ENCODE peak calls at places on chromosomes 13 and 19, in five cellular contexts. Q, W, S, I and M are unnamed samples. For H3K4me1, the result is how much of the 10 kb centered on the place peaks cover.

GRCh38 chr13:48446454-48446853 is 33.5 kb upstream of the LPAR6 start:
- DNase-seq in Q (no peak), W (no peak), S (no peak), I (no peak), M (no peak)

GRCh38 chr19:45729774-45730388 is 815 bp downstream of the FBXO46 start:
- DNase-seq in Q (no peak), W (no peak), S (no peak), I (no peak), M (no peak)

GRCh38 chr13:50375792-50376191 is 360.5 kb downstream of the KCNRG start:
- DNase-seq in Q (no peak), W (no peak), S (no peak), I (no peak), M (no peak)

GRCh38 chr19:8512115-8512967 is 1.6 kb downstream of the ZNF414 start:
- DNase-seq in Q (no peak), W (no peak), S (no peak), I (no peak), M (peak)

GRCh38 chr13:60047943-60048342 is 115.8 kb downstream of the DIAPH3 start:
- DNase-seq in Q (no peak), W (no peak), S (no peak), I (no peak), M (no peak)

GRCh38 chr13:93867481-93867880 is 612.0 kb downstream of the DCT start:
- DNase-seq in Q (no peak), W (no peak), S (no peak), I (no peak), M (no peak)

GRCh38 chr13:20616059-20616797 is 49.3 kb downstream of the IFT88 start:
- DNase-seq in Q (no peak), W (no peak), S (no peak), I (no peak), M (no peak)

GRCh38 chr13:48571121-48571901 is 38.4 kb upstream of the RCBTB2 start:
- DNase-seq in Q (no peak), W (no peak), S (no peak), I (peak), M (no peak)

GRCh38 chr19:10159610-10160009 is 35.1 kb downstream of the DNMT1 start:
- DNase-seq in Q (no peak), W (no peak), S (no peak), I (no peak), M (no peak)

GRCh38 chr13:111099292-111099691 is 15.8 kb upstream of the ARHGEF7 start:
- DNase-seq in Q (no peak), W (no peak), S (no peak), I (no peak), M (no peak)

GRCh38 chr13:23799945-23800344 is 89.3 kb downstream of the MIPEP start:
- DNase-seq in Q (no peak), W (no peak), S (no peak), I (no peak), M (no peak)

GRCh38 chr19:13987101-13987890 is 18.8 kb downstream of the RFX1 start:
- DNase-seq in Q (no peak), W (peak), S (peak), I (peak), M (peak)

GRCh38 chr19:49155005-49155826 is at the start of gene HRC:
- DNase-seq in Q (no peak), W (peak), S (peak), I (no peak), M (no peak)

GRCh38 chr13:62525652-62526051 is 1110.0 kb upstream of the PCDH20 start:
- DNase-seq in Q (no peak), W (no peak), S (no peak), I (no peak), M (no peak)

GRCh38 chr13:80237646-80238045 is 103.3 kb downstream of the SPRY2 start:
- DNase-seq in Q (no peak), W (no peak), S (no peak), I (no peak), M (no peak)

GRCh38 chr19:47274891-47275865 is 493 bp downstream of the INAFM1 start:
- DNase-seq in Q (peak), W (no peak), S (peak), I (no peak), M (no peak)

GRCh38 chr19:13507053-13507611 is 853 bp upstream of the CACNA1A start:
- DNase-seq in Q (no peak), W (no peak), S (no peak), I (no peak), M (no peak)

GRCh38 chr13:94947965-94948371 is 235.6 kb upstream of the SOX21 start:
- DNase-seq in Q (no peak), W (no peak), S (no peak), I (no peak), M (no peak)

GRCh38 chr13:27171244-27171829 is at the start of gene USP12:
- DNase-seq in Q (peak), W (no peak), S (peak), I (peak), M (no peak)

GRCh38 chr19:56597696-56598095 is 2.6 kb downstream of the ZNF71 start:
- DNase-seq in Q (no peak), W (no peak), S (no peak), I (no peak), M (no peak)

GRCh38 chr13:45447050-45447661 is 17.6 kb upstream of the COG3 start:
- DNase-seq in Q (no peak), W (no peak), S (no peak), I (no peak), M (no peak)

GRCh38 chr13:42076309-42076713 is 27.9 kb downstream of the DGKH start:
- DNase-seq in Q (no peak), W (no peak), S (no peak), I (no peak), M (no peak)

GRCh38 chr19:40607898-40608621 is 6.9 kb downstream of the LTBP4 start:
- DNase-seq in Q (no peak), W (no peak), S (no peak), I (no peak), M (no peak)
- H3K4me1 ChIP-seq in Q (under half), W (under half), S (half or more), I (under half), M (half or more)

DNA sequence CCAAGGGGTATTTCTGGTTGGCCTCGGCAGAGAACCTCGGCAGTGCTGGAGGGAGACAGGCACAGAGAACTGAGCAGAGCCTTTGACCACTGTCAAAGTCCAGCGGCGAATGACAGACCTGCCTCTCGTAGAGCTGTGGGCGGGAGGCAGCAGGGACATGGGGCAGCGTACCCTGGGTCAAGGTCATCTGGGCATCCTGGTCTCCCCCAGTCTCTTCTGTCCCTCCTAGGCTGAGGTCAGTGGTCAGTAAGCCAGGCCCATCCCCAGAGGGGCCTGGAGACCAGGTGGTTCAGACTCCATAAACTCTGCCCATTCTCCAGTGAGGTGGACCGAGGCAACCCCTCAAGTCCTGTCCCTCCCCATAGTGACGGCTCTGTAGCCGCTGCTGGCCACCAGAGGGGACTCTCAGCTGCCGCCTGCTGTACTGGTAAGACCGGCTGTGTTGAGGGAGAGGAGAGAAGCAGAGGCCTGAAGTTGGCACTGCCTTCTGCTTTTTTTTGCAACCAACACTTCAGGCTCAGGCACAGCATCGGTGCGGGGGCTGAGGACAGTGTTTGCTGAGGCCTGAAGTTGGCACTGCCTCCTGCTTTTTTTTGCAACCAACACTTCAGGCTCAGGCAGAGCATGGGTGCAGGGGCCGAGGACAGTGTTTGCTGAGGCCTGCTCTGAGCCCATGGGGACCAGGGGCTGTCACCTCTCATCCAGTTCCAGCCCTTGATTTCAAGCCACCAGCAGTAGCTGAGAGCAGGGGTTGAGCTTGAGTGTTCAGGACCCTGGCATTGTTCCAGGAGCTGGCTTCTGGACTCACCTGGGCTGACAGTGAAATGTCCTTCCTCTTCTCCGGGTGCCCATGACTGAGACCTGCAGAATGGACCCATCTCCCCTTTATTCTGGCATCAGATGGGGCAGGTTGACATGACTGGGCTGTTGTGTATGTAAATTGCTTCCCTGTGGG is at the start of gene PGLYRP2:
- DNase-seq in Q (no peak), W (peak), S (no peak), I (no peak), M (no peak)
- TF ChIP-seq CTCF in Q (no peak), W (no peak), S (peak), I (no peak), M (no peak)

GRCh38 chr19:16365300-16365996 is 40.8 kb downstream of the KLF2 start:
- DNase-seq in Q (no peak), W (peak), S (no peak), I (no peak), M (no peak)

GRCh38 chr19:16361926-16362325 is 37.3 kb downstream of the KLF2 start:
- DNase-seq in Q (no peak), W (no peak), S (no peak), I (no peak), M (no peak)

GRCh38 chr19:16363133-16363851 is 38.7 kb downstream of the KLF2 start:
- DNase-seq in Q (peak), W (no peak), S (no peak), I (no peak), M (peak)

GRCh38 chr19:16364231-16364865 is 39.7 kb downstream of the KLF2 start:
- DNase-seq in Q (no peak), W (no peak), S (no peak), I (no peak), M (no peak)

DNA sequence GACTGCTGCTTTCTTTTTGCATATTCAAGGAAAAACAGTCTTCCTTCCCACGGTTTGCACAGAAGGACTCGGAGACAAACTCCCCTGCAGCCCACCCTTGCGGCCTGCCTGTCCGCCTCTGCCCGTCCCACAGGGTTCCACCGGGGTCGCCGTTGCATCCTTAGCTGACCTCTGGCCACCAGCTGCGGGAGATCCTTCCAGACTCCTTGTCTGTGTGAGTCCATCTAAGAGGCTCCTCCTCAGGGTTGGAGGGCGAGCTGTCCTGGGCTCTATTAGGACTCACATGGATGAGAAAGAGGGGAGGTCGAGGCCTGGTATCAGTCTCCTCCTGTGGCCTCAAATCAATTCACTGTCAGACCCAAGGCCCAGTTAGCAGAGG is 39.2 kb downstream of the KLF2 start:
- DNase-seq in Q (no peak), W (no peak), S (no peak), I (no peak), M (no peak)
- H3K4me1 ChIP-seq in Q (under half), W (under half), S (under half), I (under half), M (under half)

GRCh38 chr19:944663-945241 is 18.9 kb downstream of the ARID3A start:
- DNase-seq in Q (no peak), W (no peak), S (no peak), I (no peak), M (peak)

GRCh38 chr19:947707-948533 is 22.1 kb downstream of the ARID3A start:
- DNase-seq in Q (no peak), W (peak), S (peak), I (peak), M (peak)

GRCh38 chr19:948842-949496 is 23.1 kb downstream of the ARID3A start:
- DNase-seq in Q (no peak), W (no peak), S (no peak), I (no peak), M (no peak)

GRCh38 chr19:945401-946252 is 19.8 kb downstream of the ARID3A start:
- DNase-seq in Q (no peak), W (no peak), S (no peak), I (no peak), M (no peak)

GRCh38 chr19:947090-947706 is 21.4 kb downstream of the ARID3A start:
- DNase-seq in Q (no peak), W (no peak), S (no peak), I (no peak), M (peak)
- TF ChIP-seq CTCF in Q (no peak), W (no peak), S (no peak), I (no peak), M (no peak)

DNA sequence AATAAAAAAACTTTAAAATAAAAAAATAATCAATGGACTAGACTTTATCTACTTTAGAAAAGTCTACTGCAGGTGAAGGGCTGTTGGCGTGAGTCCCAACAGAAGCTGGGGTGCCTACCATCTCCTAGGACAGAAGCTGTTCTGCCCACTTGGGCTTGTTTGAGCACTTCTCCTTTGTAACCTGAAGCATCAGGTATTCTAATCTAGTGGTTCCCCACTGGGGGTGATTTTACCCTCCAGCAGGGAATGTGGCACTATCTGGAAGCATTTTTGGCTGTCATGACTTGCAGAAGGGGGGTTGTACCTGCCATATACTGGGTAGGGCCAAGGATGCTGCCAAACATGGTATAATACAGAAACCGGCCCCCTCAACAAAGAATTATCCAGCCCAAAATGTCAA is 16.2 kb upstream of the DOCK9 start:
- DNase-seq in Q (no peak), W (no peak), S (no peak), I (no peak), M (no peak)
- H3K4me1 ChIP-seq in Q (under half), W (under half), S (under half), I (under half), M (under half)

GRCh38 chr19:2957160-2957559 is 12.4 kb upstream of the ZNF77 start:
- DNase-seq in Q (no peak), W (no peak), S (no peak), I (no peak), M (no peak)

GRCh38 chr19:2949939-2950285 is 5.1 kb upstream of the ZNF77 start:
- DNase-seq in Q (peak), W (peak), S (no peak), I (peak), M (no peak)

GRCh38 chr19:2950286-2951124 is 5.7 kb upstream of the ZNF77 start:
- DNase-seq in Q (peak), W (peak), S (peak), I (peak), M (peak)

DNA sequence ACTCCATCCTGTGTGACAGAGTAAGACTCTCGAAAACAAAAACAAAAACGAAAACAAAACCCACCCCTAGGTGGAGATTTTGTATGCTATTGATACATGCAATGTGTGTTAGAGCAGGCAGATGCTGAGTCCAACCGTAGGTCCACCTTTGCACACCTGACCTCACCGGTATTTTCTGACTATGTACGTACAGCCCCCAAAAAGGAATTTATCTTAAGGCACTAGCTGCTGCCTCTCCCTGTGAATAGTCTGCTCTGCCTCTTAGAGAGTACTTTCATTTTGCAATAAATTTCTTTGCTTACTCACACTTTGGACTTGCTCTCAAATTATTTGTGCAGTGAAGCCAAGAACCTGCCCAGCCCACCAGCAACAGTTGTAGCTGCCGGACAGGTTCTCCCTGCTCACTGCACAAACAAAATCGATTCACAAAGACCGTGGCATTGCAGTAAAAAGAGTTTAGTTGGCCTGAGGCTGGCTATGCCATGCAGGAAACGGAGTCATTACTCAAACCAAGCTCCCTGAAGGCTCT is 8.2 kb upstream of the ZNF77 start:
- DNase-seq in Q (peak), W (no peak), S (no peak), I (no peak), M (peak)
- TF ChIP-seq CTCF in Q (no peak), W (no peak), S (no peak), I (no peak), M (no peak)